ENCODE peak calls at places on chromosomes 6 and 20, in six cellular contexts. Q is endodermal cell; I is effector memory CD4-positive, alpha-beta T cell; P is colonic mucosa; L is OCI-LY7; E is A549. O is an unnamed sample.

GRCh38 chr6:45690846-45691245 is 313.1 kb upstream of the SUPT3H start:
- DNase-seq in Q (no peak), I (no peak), P (no peak), L (no peak), E (no peak), O (no peak)

GRCh38 chr6:104940881-104941693 is 15.8 kb upstream of the LIN28B start:
- DNase-seq in Q (peak; percentile 92), I (no peak), P (peak; percentile 29), L (no peak), E (no peak), O (peak; percentile 36)

GRCh38 chr6:127415096-127415495 is 44.1 kb downstream of the KIAA0408 start:
- DNase-seq in Q (no peak), I (no peak), P (no peak), L (no peak), E (no peak), O (no peak)

GRCh38 chr6:14266266-14266665 is 148.7 kb downstream of the CD83 start:
- DNase-seq in Q (no peak), I (no peak), P (no peak), L (peak; percentile 51), E (no peak), O (no peak)

GRCh38 chr6:28587746-28588075 is 62.0 kb downstream of the GPX5 start:
- DNase-seq in Q (no peak), I (no peak), P (no peak), L (no peak), E (no peak), O (no peak)

GRCh38 chr6:45388328-45388727 is 10.6 kb upstream of the SUPT3H start:
- DNase-seq in Q (no peak), I (no peak), P (no peak), L (no peak), E (no peak), O (peak; percentile 48)

GRCh38 chr6:34476462-34476861 is 10.6 kb downstream of the PACSIN1 start:
- DNase-seq in Q (peak; percentile 47), I (no peak), P (no peak), L (no peak), E (no peak), O (no peak)

GRCh38 chr6:137776256-137776655 is 90.8 kb upstream of the TNFAIP3 start:
- DNase-seq in Q (no peak), I (no peak), P (no peak), L (no peak), E (no peak), O (no peak)

GRCh38 chr20:24995741-24996448 is 3.3 kb upstream of the APMAP start:
- DNase-seq in Q (peak; percentile 44), I (no peak), P (peak; percentile 16), L (no peak), E (no peak), O (no peak)

GRCh38 chr6:158718431-158719126 is 68.7 kb downstream of the SYTL3 start:
- DNase-seq in Q (peak; percentile 93), I (no peak), P (no peak), L (peak; percentile 45), E (peak; percentile 54), O (no peak)

GRCh38 chr20:9407805-9408421 is 106.5 kb upstream of the LAMP5 start:
- DNase-seq in Q (peak; percentile 89), I (no peak), P (peak; percentile 65), L (peak; percentile 61), E (peak; percentile 77), O (peak; percentile 83)

GRCh38 chr20:11267131-11267761 is 593.4 kb upstream of the JAG1 start:
- DNase-seq in Q (peak; percentile 90), I (no peak), P (peak; percentile 22), L (no peak), E (peak; percentile 93), O (peak; percentile 98)

GRCh38 chr20:48986899-48987298 is 59.2 kb upstream of the CSE1L start:
- DNase-seq in Q (no peak), I (no peak), P (no peak), L (no peak), E (peak; percentile 18), O (no peak)

GRCh38 chr6:17165383-17165782 is 63.5 kb downstream of the STMND1 start:
- DNase-seq in Q (no peak), I (no peak), P (no peak), L (no peak), E (no peak), O (peak; percentile 82)

GRCh38 chr6:20680697-20681165 is 146.5 kb downstream of the CDKAL1 start:
- DNase-seq in Q (no peak), I (no peak), P (no peak), L (peak; percentile 0), E (no peak), O (no peak)

GRCh38 chr6:15096894-15097837 is 148.7 kb upstream of the JARID2 start:
- DNase-seq in Q (no peak), I (no peak), P (no peak), L (no peak), E (no peak), O (no peak)

GRCh38 chr20:45552456-45552855 is 5.3 kb upstream of the EPPIN start:
- DNase-seq in Q (no peak), I (no peak), P (peak; percentile 80), L (no peak), E (no peak), O (no peak)

GRCh38 chr6:112086744-112087135 is 542 bp downstream of the TUBE1 start:
- DNase-seq in Q (no peak), I (no peak), P (no peak), L (peak; percentile 50), E (peak; percentile 51), O (peak; percentile 56)

DNA sequence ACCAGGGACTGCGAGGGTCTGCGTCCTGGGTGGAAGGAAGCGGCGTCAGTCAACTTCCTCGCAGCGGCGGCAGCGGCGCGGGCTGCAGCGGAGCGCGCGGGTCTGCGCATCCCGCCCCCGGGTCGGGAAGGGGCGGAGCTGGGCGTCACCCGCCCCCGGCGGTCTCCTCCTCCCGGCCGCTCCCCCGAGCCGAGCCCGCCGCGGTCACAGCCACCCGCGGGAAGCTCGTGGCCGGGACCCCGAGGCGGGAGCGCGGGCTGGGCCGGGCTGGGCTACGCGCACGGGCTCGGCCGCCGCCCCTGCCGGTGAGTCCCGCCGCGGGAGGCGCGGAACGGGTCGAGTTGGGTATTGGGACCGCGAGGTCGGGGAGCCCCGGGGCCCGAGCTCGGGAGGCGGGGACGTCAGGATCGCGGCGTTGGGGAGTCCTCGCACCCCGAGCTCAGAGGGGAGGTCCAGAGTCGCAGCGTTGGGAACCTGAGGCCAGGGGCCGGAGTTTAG is at the start of gene PAQR8:
- DNase-seq in Q (peak; percentile 78), I (peak; percentile 73), P (peak; percentile 82), L (peak; percentile 87), E (peak; percentile 24), O (no peak)
- H3K4me1 ChIP-seq in Q (no peaks in the 10 kb centered on the region), I (peaks cover 12% of the 10 kb centered on the region), P (peaks cover 4% of the 10 kb centered on the region), L (peaks cover 40% of the 10 kb centered on the region), E (peaks cover 8% of the 10 kb centered on the region), O (peaks cover 3% of the 10 kb centered on the region)

GRCh38 chr20:16539280-16539679 is 34.0 kb downstream of the KIF16B start:
- DNase-seq in Q (no peak), I (no peak), P (peak; percentile 30), L (no peak), E (peak; percentile 26), O (no peak)

GRCh38 chr20:16544949-16545348 is 28.3 kb downstream of the KIF16B start:
- DNase-seq in Q (no peak), I (no peak), P (no peak), L (no peak), E (no peak), O (no peak)

GRCh38 chr20:16541226-16541625 is 32.0 kb downstream of the KIF16B start:
- DNase-seq in Q (no peak), I (no peak), P (no peak), L (no peak), E (no peak), O (no peak)

GRCh38 chr20:16542477-16542876 is 30.8 kb downstream of the KIF16B start:
- DNase-seq in Q (no peak), I (no peak), P (no peak), L (no peak), E (no peak), O (no peak)

DNA sequence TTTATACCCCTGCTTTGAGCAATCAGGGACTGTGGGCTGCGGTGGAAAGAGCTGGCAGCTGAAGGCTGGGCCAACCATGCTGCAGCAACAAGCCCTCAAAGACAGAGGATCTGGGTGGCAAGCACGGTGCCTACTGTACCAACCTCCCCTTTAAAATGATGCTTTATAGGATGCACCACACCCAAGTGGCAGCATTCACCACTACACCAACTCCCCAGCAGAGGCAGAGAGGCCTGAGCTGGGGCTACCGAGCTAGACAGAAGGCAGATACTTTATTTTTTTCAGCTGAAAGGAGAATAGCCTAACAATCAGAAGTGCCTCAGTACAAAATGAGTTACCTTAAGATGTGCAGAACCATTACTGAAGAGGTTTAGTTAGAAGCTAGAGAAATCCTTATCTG is 31.4 kb downstream of the KIF16B start:
- DNase-seq in Q (no peak), I (no peak), P (no peak), L (no peak), E (no peak), O (no peak)
- H3K4me1 ChIP-seq in Q (no peaks in the 10 kb centered on the region), I (no peaks in the 10 kb centered on the region), P (peaks cover 7% of the 10 kb centered on the region), L (no peaks in the 10 kb centered on the region), E (peaks cover 6% of the 10 kb centered on the region), O (no peaks in the 10 kb centered on the region)

GRCh38 chr20:51398083-51398482 is 144.4 kb downstream of the NFATC2 start:
- DNase-seq in Q (no peak), I (no peak), P (no peak), L (no peak), E (no peak), O (no peak)

GRCh38 chr20:51402201-51402600 is 140.3 kb downstream of the NFATC2 start:
- DNase-seq in Q (no peak), I (no peak), P (no peak), L (peak; percentile 59), E (no peak), O (peak; percentile 67)

GRCh38 chr20:51398552-51398951 is 144.0 kb downstream of the NFATC2 start:
- DNase-seq in Q (no peak), I (no peak), P (no peak), L (no peak), E (no peak), O (no peak)

GRCh38 chr20:51399138-51399890 is 143.2 kb downstream of the NFATC2 start:
- DNase-seq in Q (no peak), I (no peak), P (no peak), L (no peak), E (no peak), O (no peak)

GRCh38 chr20:51400051-51400926 is 142.2 kb downstream of the NFATC2 start:
- DNase-seq in Q (no peak), I (peak; percentile 59), P (no peak), L (peak; percentile 81), E (no peak), O (no peak)
- H3K4me1 ChIP-seq in Q (no peaks in the 10 kb centered on the region), I (peaks cover 71% of the 10 kb centered on the region), P (no peaks in the 10 kb centered on the region), L (peaks cover 69% of the 10 kb centered on the region), E (no peaks in the 10 kb centered on the region), O (no peaks in the 10 kb centered on the region)

DNA sequence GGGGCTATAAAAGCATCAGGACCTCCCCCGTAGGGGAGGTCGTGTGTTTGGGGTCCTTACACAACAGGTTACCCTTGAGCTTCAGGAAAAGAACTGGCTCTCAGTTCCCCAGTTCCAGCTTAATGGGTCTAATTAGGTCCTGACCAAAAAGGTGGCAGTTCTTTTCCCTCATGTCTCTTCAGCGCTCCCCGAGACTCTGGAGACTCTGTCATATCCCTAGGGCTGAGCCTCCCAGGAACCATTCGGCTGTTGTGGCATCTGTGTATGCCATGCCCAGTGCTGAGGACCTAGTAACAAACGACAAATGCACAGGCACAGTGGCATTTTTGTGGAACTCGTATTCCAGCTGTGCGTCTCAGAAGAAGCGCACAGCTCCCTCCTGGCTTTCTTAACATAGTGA is 14.6 kb downstream of the PRDM1 start:
- DNase-seq in Q (no peak), I (no peak), P (no peak), L (no peak), E (no peak), O (no peak)
- H3K4me1 ChIP-seq in Q (peaks cover 13% of the 10 kb centered on the region), I (peaks cover 30% of the 10 kb centered on the region), P (no peaks in the 10 kb centered on the region), L (peaks cover 34% of the 10 kb centered on the region), E (peaks cover 32% of the 10 kb centered on the region), O (peaks cover 3% of the 10 kb centered on the region)

O was measured in fibroblast of lung.